ENCODE peak calls at places on chromosomes 11 and 22, in six cellular contexts. N, A, F, O, D and T are unnamed samples.

GRCh38 chr22:43446881-43447280 is 35.1 kb downstream of the MPPED1 start:
- DNase-seq in N (no peak), A (no peak), F (no peak), O (no peak), D (no peak), T (no peak)

GRCh38 chr11:1843796-1844195 is 5.0 kb downstream of the TNNI2 start:
- DNase-seq in N (no peak), A (no peak), F (no peak), O (no peak), D (no peak), T (no peak)

GRCh38 chr11:6469599-6469998 is 4.1 kb downstream of the TRIM3 start:
- DNase-seq in N (no peak), A (no peak), F (no peak), O (no peak), D (no peak), T (no peak)

GRCh38 chr11:96123301-96123700 is 199.4 kb upstream of the MTMR2 start:
- DNase-seq in N (no peak), A (no peak), F (no peak), O (no peak), D (no peak), T (no peak)

GRCh38 chr22:23598805-23599518 is 18.9 kb upstream of the IGLL1 start:
- DNase-seq in N (no peak), A (no peak), F (no peak), O (no peak), D (no peak), T (no peak)

GRCh38 chr11:7574491-7575129 is 60.8 kb downstream of the PPFIBP2 start:
- DNase-seq in N (no peak), A (no peak), F (no peak), O (no peak), D (no peak), T (no peak)

GRCh38 chr11:29119691-29120328 is 897.0 kb downstream of the KCNA4 start:
- DNase-seq in N (no peak), A (no peak), F (peak), O (peak), D (peak), T (peak)

GRCh38 chr11:8289426-8290047 is 25.9 kb upstream of the LMO1 start:
- DNase-seq in N (no peak), A (peak), F (no peak), O (no peak), D (no peak), T (no peak)

GRCh38 chr11:88434333-88434976 is 96.9 kb upstream of the CTSC start:
- DNase-seq in N (no peak), A (no peak), F (no peak), O (no peak), D (no peak), T (no peak)

GRCh38 chr11:10500757-10501684 is 40.0 kb downstream of the RNF141 start:
- DNase-seq in N (no peak), A (no peak), F (no peak), O (no peak), D (no peak), T (no peak)

GRCh38 chr22:45644714-45645113 is 26.9 kb upstream of the ATXN10 start:
- DNase-seq in N (no peak), A (no peak), F (no peak), O (no peak), D (no peak), T (no peak)

GRCh38 chr11:64331569-64332371 is 8.2 kb upstream of the CCDC88B start:
- DNase-seq in N (no peak), A (no peak), F (peak), O (peak), D (peak), T (peak)

GRCh38 chr22:28034145-28034759 is 115.2 kb upstream of the PITPNB start:
- DNase-seq in N (no peak), A (no peak), F (no peak), O (no peak), D (no peak), T (no peak)

GRCh38 chr22:45959719-45960476 is 17.1 kb downstream of the WNT7B start:
- DNase-seq in N (no peak), A (no peak), F (no peak), O (no peak), D (no peak), T (no peak)

GRCh38 chr11:105923814-105924213 is 98.2 kb downstream of the MSANTD4 start:
- DNase-seq in N (no peak), A (no peak), F (peak), O (no peak), D (peak), T (peak)

GRCh38 chr11:102158151-102158734 is 48.0 kb downstream of the YAP1 start:
- DNase-seq in N (no peak), A (no peak), F (no peak), O (no peak), D (no peak), T (no peak)

GRCh38 chr22:29879738-29880137 is 3.2 kb upstream of the MTMR3 start:
- DNase-seq in N (no peak), A (no peak), F (no peak), O (no peak), D (no peak), T (no peak)

GRCh38 chr11:17412488-17413180 is 24.2 kb upstream of the KCNJ11 start:
- DNase-seq in N (no peak), A (peak), F (no peak), O (no peak), D (no peak), T (no peak)

GRCh38 chr22:21587803-21588611 is 20.5 kb downstream of the UBE2L3 start:
- DNase-seq in N (no peak), A (no peak), F (peak), O (no peak), D (peak), T (peak)

GRCh38 chr11:97751405-97751804 is 1269.3 kb upstream of the CNTN5 start:
- DNase-seq in N (no peak), A (no peak), F (no peak), O (no peak), D (no peak), T (no peak)

GRCh38 chr11:108432783-108433182 is 34.5 kb downstream of the C11orf65 start:
- DNase-seq in N (no peak), A (no peak), F (no peak), O (no peak), D (peak), T (peak)

GRCh38 chr11:48043111-48043997 is 63.0 kb downstream of the PTPRJ start:
- DNase-seq in N (no peak), A (no peak), F (no peak), O (no peak), D (no peak), T (no peak)

GRCh38 chr11:128294685-128295079 is 292.7 kb downstream of the ETS1 start:
- DNase-seq in N (no peak), A (no peak), F (peak), O (no peak), D (no peak), T (peak)

GRCh38 chr11:65556470-65557279 is 1.5 kb downstream of the LTBP3 start:
- DNase-seq in N (no peak), A (no peak), F (peak), O (no peak), D (no peak), T (no peak)
- H3K4me3 ChIP-seq in N (peak), A (no peak), F (peak), O (peak), D (peak), T (peak)

GRCh38 chr11:37352485-37352884 is 754.4 kb upstream of the RAG2 start:
- DNase-seq in N (no peak), A (peak), F (no peak), O (no peak), D (no peak), T (no peak)
- TF ChIP-seq CTCF in N (no peak), A (peak), F (no peak), O (peak), D (no peak), T (no peak)

GRCh38 chr22:42342426-42343135 is 72.1 kb upstream of the TCF20 start:
- DNase-seq in N (no peak), A (peak), F (no peak), O (no peak), D (no peak), T (no peak)

GRCh38 chr22:42340150-42340549 is 69.7 kb upstream of the TCF20 start:
- DNase-seq in N (no peak), A (no peak), F (no peak), O (no peak), D (no peak), T (no peak)

GRCh38 chr22:42341779-42342178 is 71.3 kb upstream of the TCF20 start:
- DNase-seq in N (no peak), A (no peak), F (no peak), O (no peak), D (no peak), T (no peak)

GRCh38 chr22:42343136-42343484 is 72.7 kb upstream of the TCF20 start:
- DNase-seq in N (no peak), A (no peak), F (no peak), O (peak), D (no peak), T (no peak)

DNA sequence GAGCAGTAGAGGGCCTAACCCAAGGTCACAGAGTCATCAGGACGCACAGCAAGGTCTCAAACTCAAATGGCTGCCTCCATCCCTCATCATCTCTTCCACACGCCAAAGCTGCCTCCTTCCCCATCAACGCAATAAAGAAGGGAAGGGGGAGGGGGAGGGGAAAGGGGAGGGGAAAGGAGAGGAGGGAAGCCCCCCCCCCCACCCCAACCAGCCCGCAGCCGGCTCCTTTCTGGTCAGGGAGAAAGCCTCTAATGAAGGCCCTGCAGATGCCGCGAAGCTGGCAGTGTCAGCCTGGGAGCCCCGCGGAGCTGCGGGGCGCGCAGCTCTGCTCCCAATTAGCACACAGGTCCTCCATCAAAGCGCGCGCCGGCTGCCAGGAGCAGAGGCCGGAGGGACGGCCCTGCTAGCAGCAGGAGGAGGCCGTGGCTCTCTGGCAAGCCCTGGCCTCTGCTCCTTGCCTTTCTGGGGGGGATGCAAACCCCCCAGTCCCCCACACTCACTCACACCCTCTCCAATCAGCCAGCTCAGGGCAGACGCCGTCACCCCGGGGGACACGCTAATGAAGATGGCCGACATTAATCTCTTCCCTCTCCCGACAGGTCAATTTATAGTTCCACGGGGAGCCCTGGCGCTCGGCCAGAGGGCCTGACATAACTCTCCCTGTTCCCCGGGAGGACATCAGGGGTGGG is 70.4 kb upstream of the TCF20 start:
- DNase-seq in N (no peak), A (peak), F (no peak), O (no peak), D (no peak), T (no peak)
- H3K4me3 ChIP-seq in N (no peak), A (peak), F (no peak), O (no peak), D (no peak), T (no peak)

GRCh38 chr22:38756631-38757463 is 1.0 kb upstream of the SUN2 start:
- DNase-seq in N (no peak), A (no peak), F (no peak), O (no peak), D (no peak), T (no peak)
- TF ChIP-seq CTCF in N (no peak), A (no peak), F (no peak), O (no peak), D (no peak), T (no peak)